ENCODE peak calls at places on chromosomes 13 and 19, in five cellular contexts. One of them, this sample, is unnamed.

GRCh38 chr19:49106648-49107135 is 7.5 kb upstream of the LIN7B start:
- DNase-seq in HFF-Myc: no peak
- DNase-seq in IMR-90: peak
- DNase-seq in fibroblast of mammary gland: peak
- DNase-seq in tibial artery: no peak
- DNase-seq in this sample: no peak

GRCh38 chr13:85597790-85598500 is 201.3 kb downstream of the SLITRK6 start:
- DNase-seq in HFF-Myc: peak
- DNase-seq in IMR-90: peak
- DNase-seq in tibial artery: no peak
- DNase-seq in fibroblast of mammary gland: peak
- DNase-seq in this sample: no peak

GRCh38 chr13:41019578-41020347 is 647 bp upstream of the ELF1 start:
- DNase-seq in tibial artery: no peak
- DNase-seq in IMR-90: no peak
- DNase-seq in HFF-Myc: no peak
- DNase-seq in fibroblast of mammary gland: no peak
- DNase-seq in this sample: no peak

GRCh38 chr13:32443111-32443510 is 15.2 kb upstream of the N4BP2L1 start:
- DNase-seq in fibroblast of mammary gland: peak
- DNase-seq in IMR-90: peak
- DNase-seq in tibial artery: no peak
- DNase-seq in HFF-Myc: no peak
- DNase-seq in this sample: no peak

GRCh38 chr19:29992233-29992867 is 50.3 kb downstream of the URI1 start:
- DNase-seq in tibial artery: no peak
- DNase-seq in fibroblast of mammary gland: no peak
- DNase-seq in IMR-90: no peak
- DNase-seq in HFF-Myc: no peak
- DNase-seq in this sample: no peak

GRCh38 chr19:3821857-3822364 is 35.7 kb upstream of the MATK start:
- DNase-seq in tibial artery: peak
- DNase-seq in HFF-Myc: no peak
- DNase-seq in IMR-90: peak
- DNase-seq in fibroblast of mammary gland: peak
- DNase-seq in this sample: no peak

GRCh38 chr19:43625918-43626579 is 6.6 kb upstream of the ZNF428 start:
- DNase-seq in tibial artery: no peak
- DNase-seq in fibroblast of mammary gland: peak
- DNase-seq in HFF-Myc: no peak
- DNase-seq in IMR-90: no peak
- DNase-seq in this sample: no peak

GRCh38 chr13:27599845-27600553 is 20.3 kb downstream of the LNX2 start:
- DNase-seq in HFF-Myc: no peak
- DNase-seq in fibroblast of mammary gland: peak
- DNase-seq in tibial artery: no peak
- DNase-seq in IMR-90: peak
- DNase-seq in this sample: peak

GRCh38 chr13:24161010-24161775 is 673 bp downstream of the SPATA13 start:
- DNase-seq in HFF-Myc: no peak
- DNase-seq in fibroblast of mammary gland: no peak
- DNase-seq in tibial artery: peak
- DNase-seq in IMR-90: no peak
- DNase-seq in this sample: no peak

DNA sequence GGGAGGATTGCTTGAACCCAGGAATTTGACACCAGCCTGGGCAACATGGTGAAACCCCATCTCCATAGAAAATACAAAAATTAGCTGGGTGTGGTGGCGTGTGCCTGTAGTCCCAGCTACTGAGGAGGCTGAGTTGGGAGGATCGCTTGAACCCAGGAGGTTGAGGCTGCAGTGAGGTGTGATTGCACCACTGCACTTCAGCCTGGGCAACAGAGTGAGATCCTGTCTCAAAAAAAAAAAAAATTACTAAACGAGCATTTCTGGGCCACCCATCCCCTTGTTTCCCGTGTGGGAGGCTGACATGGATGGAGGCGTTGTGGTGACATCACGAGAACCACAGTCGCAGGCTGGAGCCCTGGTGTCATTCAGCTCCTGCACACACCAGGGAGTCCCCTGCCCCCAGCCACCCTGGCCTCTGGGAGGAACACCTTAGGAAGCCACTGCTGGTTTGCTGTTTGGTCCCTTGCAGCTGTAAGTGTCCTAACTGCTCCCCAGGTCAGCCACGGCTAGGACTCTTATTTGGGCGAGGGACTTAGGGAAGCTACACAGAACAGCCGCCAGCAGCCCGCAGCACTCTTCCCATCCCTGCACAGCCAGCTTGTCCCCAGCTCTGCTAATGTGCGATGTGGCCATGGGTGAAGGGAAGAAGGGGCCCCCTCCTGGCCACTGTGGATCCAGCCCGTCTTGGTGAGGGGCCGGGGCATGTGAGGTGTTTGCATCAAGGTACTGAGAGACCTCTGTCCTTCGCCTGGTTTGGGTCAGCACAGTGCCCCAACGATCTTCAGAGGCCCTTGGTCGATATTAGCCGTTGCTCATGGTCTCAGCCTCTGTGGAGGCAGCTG is 12.7 kb downstream of the NKPD1 start:
- DNase-seq in fibroblast of mammary gland: no peak
- DNase-seq in IMR-90: no peak
- DNase-seq in HFF-Myc: no peak
- DNase-seq in tibial artery: no peak
- DNase-seq in this sample: no peak
- TF ChIP-seq CTCF in fibroblast of mammary gland: no peak
- TF ChIP-seq CTCF in IMR-90: no peak
- TF ChIP-seq CTCF in HFF-Myc: no peak
- TF ChIP-seq CTCF in tibial artery: no peak
- TF ChIP-seq CTCF in this sample: no peak

DNA sequence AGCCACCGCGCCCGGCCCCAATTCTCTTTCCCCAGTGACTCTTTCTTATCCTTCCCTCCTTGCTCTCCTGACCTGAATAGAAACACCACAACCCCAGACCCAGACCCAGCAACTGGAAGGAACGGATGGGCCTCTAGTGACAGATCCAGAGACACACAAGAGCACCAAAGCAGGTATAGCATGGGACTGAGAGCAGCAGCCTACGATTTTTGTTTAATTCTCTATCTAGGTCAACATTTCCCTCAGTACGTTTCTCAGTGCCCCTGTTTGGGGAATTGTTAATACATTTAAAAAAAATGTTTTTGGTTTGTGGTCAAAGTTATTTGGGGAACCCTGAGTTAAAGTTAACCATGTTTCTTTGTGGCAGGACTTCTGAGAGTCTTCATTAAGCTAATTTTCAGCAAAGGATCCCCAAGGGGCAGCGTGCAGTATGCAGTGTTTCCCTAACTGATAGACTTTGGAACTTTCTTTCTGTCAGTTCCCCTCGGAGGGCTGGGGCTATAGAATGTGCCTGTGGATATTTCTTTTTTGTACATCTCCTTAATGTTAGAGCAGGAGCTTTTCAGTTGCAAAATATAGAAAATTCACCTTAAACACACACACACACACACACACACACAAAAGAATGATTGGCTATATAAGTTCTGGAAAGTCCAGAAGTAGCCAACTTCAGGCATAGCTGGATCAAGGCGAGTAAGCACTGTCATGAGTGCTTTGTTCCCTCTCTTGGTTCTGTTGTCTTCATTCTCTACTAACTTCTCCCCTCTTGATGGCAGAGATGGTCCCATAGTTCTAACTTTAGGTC is 6.3 kb downstream of the FXYD5 start:
- DNase-seq in HFF-Myc: no peak
- DNase-seq in fibroblast of mammary gland: no peak
- DNase-seq in IMR-90: no peak
- DNase-seq in tibial artery: no peak
- DNase-seq in this sample: no peak
- H3K4me3 ChIP-seq in HFF-Myc: no peak
- H3K4me3 ChIP-seq in fibroblast of mammary gland: no peak
- H3K4me3 ChIP-seq in IMR-90: no peak
- H3K4me3 ChIP-seq in tibial artery: no peak
- H3K4me3 ChIP-seq in this sample: no peak

GRCh38 chr19:1399745-1400144 is 1.6 kb downstream of the GAMT start:
- DNase-seq in fibroblast of mammary gland: no peak
- DNase-seq in tibial artery: no peak
- DNase-seq in HFF-Myc: no peak
- DNase-seq in IMR-90: no peak
- DNase-seq in this sample: no peak

GRCh38 chr19:1401889-1402217 is 511 bp upstream of the GAMT start:
- DNase-seq in tibial artery: no peak
- DNase-seq in HFF-Myc: no peak
- DNase-seq in IMR-90: no peak
- DNase-seq in fibroblast of mammary gland: no peak
- DNase-seq in this sample: no peak

GRCh38 chr19:1400281-1401137 is 833 bp downstream of the GAMT start:
- DNase-seq in tibial artery: peak
- DNase-seq in fibroblast of mammary gland: peak
- DNase-seq in HFF-Myc: no peak
- DNase-seq in IMR-90: no peak
- DNase-seq in this sample: no peak

GRCh38 chr19:1402411-1403070 is 1.2 kb upstream of the GAMT start:
- DNase-seq in IMR-90: no peak
- DNase-seq in fibroblast of mammary gland: no peak
- DNase-seq in HFF-Myc: no peak
- DNase-seq in tibial artery: no peak
- DNase-seq in this sample: no peak

DNA sequence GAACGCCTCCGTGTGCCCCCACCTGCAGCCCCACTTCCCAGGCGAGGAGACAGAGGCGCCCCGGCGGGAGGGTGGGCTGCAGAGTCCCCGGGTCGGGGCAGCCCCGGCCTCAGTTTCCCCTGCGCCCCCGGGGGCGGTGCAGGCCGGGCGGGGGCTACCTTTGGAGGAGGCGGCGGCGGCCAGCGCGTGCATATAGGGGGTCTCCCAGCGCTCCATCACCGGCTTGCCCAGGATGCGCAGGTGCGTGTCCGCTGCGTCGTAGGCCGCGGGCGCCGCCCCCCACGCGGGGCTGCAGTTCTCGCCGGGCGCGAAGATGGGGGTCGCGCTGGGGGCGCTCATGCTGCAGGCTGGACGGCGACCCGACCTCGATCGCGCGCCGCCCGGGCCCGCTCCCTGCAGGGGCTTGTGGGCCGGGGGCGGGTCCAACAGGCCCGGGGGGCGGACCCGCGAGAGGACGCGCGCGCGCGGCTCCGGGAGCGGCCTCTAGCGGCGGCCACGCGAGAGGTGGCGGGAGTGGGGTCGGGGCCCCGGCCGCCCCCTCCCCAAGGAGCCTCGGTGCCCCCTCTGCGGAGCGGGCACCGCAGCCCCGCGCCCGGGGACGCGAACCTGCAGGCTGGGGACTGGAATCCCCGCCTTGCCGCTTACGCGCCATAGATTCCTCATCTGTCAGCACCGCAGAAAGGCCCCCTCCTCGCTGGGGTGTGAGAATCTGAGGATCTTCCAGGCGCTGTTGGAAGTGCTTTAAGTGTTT is at the start of gene GAMT:
- DNase-seq in fibroblast of mammary gland: no peak
- DNase-seq in HFF-Myc: no peak
- DNase-seq in tibial artery: no peak
- DNase-seq in IMR-90: no peak
- DNase-seq in this sample: no peak
- TF ChIP-seq CTCF in fibroblast of mammary gland: no peak
- TF ChIP-seq CTCF in HFF-Myc: peak
- TF ChIP-seq CTCF in tibial artery: peak
- TF ChIP-seq CTCF in IMR-90: peak
- TF ChIP-seq CTCF in this sample: peak

DNA sequence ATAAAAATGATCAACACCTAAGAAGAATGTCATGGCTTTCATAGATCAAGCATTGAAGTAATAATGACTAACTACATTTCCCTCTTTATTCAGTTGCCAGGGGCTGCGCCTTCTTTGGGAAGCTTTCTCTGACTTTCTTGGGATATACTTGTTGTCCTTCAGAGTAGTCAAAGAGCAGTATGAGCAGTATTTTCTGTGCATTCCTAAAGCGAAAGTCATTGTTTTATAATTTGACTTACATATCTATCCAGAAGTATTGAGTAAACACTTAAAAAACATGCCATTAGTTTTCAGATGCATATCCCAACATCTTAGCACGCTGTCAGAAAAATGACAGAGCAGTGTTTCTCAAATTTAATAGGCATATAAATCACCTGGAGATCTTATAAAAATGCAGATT is 2412.4 kb downstream of the PCDH9 start:
- DNase-seq in tibial artery: no peak
- DNase-seq in IMR-90: peak
- DNase-seq in fibroblast of mammary gland: no peak
- DNase-seq in HFF-Myc: no peak
- DNase-seq in this sample: no peak
- H3K4me3 ChIP-seq in tibial artery: no peak
- H3K4me3 ChIP-seq in IMR-90: no peak
- H3K4me3 ChIP-seq in fibroblast of mammary gland: no peak
- H3K4me3 ChIP-seq in HFF-Myc: no peak
- H3K4me3 ChIP-seq in this sample: no peak

GRCh38 chr19:47450478-47450877 is 21.2 kb downstream of the SLC8A2 start:
- DNase-seq in HFF-Myc: no peak
- DNase-seq in fibroblast of mammary gland: no peak
- DNase-seq in IMR-90: no peak
- DNase-seq in tibial artery: no peak
- DNase-seq in this sample: no peak

GRCh38 chr19:47446534-47447469 is 24.9 kb downstream of the SLC8A2 start:
- DNase-seq in fibroblast of mammary gland: no peak
- DNase-seq in tibial artery: no peak
- DNase-seq in HFF-Myc: no peak
- DNase-seq in IMR-90: no peak
- DNase-seq in this sample: no peak

GRCh38 chr19:47445937-47446402 is 25.7 kb downstream of the SLC8A2 start:
- DNase-seq in IMR-90: no peak
- DNase-seq in HFF-Myc: no peak
- DNase-seq in fibroblast of mammary gland: no peak
- DNase-seq in tibial artery: no peak
- DNase-seq in this sample: no peak

GRCh38 chr19:47447470-47448359 is 24.0 kb downstream of the SLC8A2 start:
- DNase-seq in IMR-90: peak
- DNase-seq in fibroblast of mammary gland: peak
- DNase-seq in tibial artery: no peak
- DNase-seq in HFF-Myc: no peak
- DNase-seq in this sample: no peak

DNA sequence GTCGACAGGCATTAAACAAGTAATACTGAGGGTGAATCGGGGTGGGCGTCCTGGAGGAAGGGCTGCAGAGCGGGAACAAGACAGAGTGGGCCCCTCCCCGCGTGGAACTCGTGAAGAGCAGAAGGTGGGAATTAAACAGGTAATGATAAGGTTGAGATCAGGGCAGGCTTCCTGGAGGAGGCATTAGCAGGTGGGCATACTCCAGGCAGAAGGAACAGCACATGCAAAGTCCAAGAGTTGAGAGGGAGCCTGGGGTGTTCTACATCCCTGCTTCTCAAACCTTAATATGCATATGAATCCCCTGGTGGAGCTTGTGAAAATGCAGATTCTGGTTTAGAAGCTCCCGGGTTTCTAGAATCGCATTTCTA is 23.3 kb downstream of the SLC8A2 start:
- DNase-seq in HFF-Myc: no peak
- DNase-seq in IMR-90: no peak
- DNase-seq in tibial artery: no peak
- DNase-seq in fibroblast of mammary gland: no peak
- DNase-seq in this sample: no peak
- TF ChIP-seq CTCF in HFF-Myc: no peak
- TF ChIP-seq CTCF in IMR-90: no peak
- TF ChIP-seq CTCF in tibial artery: no peak
- TF ChIP-seq CTCF in fibroblast of mammary gland: no peak
- TF ChIP-seq CTCF in this sample: no peak

This sample was measured in astrocyte of the cerebellum.